ENCODE peak calls at places on chromosomes 3 and 15, in ten cellular contexts. F is ovary, Q is uterus, L is keratinocyte, K is left ventricle myocardium inferior, C is HepG2, Z is HCT116, D is breast epithelium, I is cardiac muscle cell, B is spleen. E is an unnamed sample.
A peak's percentile ranks its signal among the peaks of the same experiment; 100 is the strongest.

GRCh38 chr3:40623567-40623966 is 98.8 kb downstream of the ZNF621 start:
- DNase-seq in B (peak; percentile 79), Z (no peak), L (peak; percentile 25), I (no peak), Q (no peak), D (no peak), K (no peak), C (no peak), F (no peak), E (peak; percentile 82)

GRCh38 chr15:71295242-71296031 is 180.2 kb downstream of the THSD4 start:
- DNase-seq in B (no peak), L (peak; percentile 99), I (no peak), Z (peak; percentile 100), C (peak; percentile 12), K (no peak), Q (peak; percentile 51), F (no peak), D (no peak), E (peak; percentile 68)

GRCh38 chr15:52789601-52790165 is 453 bp downstream of the ONECUT1 start:
- DNase-seq in B (no peak), L (no peak), I (peak; percentile 51), Q (no peak), C (no peak), Z (no peak), K (no peak), F (no peak), D (no peak), E (no peak)

GRCh38 chr3:190863119-190863465 is 598 bp upstream of the GMNC start:
- DNase-seq in K (no peak), D (no peak), F (no peak), B (no peak), Z (no peak), C (no peak), L (no peak), I (no peak), Q (no peak), E (no peak)

GRCh38 chr3:78101363-78101762 is 1061.5 kb downstream of the ROBO2 start:
- DNase-seq in C (no peak), Q (no peak), Z (no peak), D (no peak), I (no peak), F (no peak), K (no peak), L (no peak), B (no peak), E (no peak)

GRCh38 chr3:55329849-55330248 is 157.3 kb downstream of the WNT5A start:
- DNase-seq in L (no peak), Q (no peak), B (no peak), K (no peak), C (no peak), I (no peak), F (no peak), Z (no peak), D (no peak), E (peak; percentile 20)

GRCh38 chr3:60948488-60948887 is 302.8 kb downstream of the FHIT start:
- DNase-seq in K (no peak), Z (no peak), B (no peak), D (no peak), C (no peak), L (no peak), I (no peak), F (no peak), Q (no peak), E (no peak)

GRCh38 chr3:58688563-58688962 is 22.0 kb upstream of the FAM3D start:
- DNase-seq in Z (no peak), I (no peak), L (no peak), Q (no peak), F (no peak), K (no peak), B (no peak), D (no peak), C (no peak), E (no peak)

GRCh38 chr15:23472678-23473077 is 25.6 kb upstream of the GOLGA6L2 start:
- DNase-seq in Z (no peak), F (no peak), D (no peak), C (no peak), Q (no peak), I (no peak), B (no peak), K (no peak), L (no peak), E (no peak)

GRCh38 chr3:146705205-146705604 is 100.1 kb upstream of the PLSCR5 start:
- DNase-seq in Q (no peak), L (no peak), D (no peak), B (no peak), C (no peak), I (no peak), F (no peak), Z (no peak), K (no peak), E (no peak)

GRCh38 chr15:81111018-81111417 is 23.1 kb upstream of the CFAP161 start:
- DNase-seq in F (no peak), K (no peak), Z (no peak), C (no peak), Q (no peak), B (no peak), I (no peak), D (no peak), L (no peak), E (no peak)

GRCh38 chr3:141305436-141305835 is 62.9 kb upstream of the ZBTB38 start:
- DNase-seq in B (no peak), D (no peak), I (no peak), F (no peak), Q (no peak), K (no peak), L (no peak), Z (no peak), C (peak; percentile 24), E (no peak)

GRCh38 chr3:2540115-2540514 is 441.4 kb downstream of the CNTN4 start:
- DNase-seq in B (no peak), L (no peak), I (no peak), C (no peak), D (no peak), F (no peak), Q (no peak), Z (no peak), K (no peak), E (no peak)

GRCh38 chr3:64489361-64490044 is 198.3 kb downstream of the ADAMTS9 start:
- DNase-seq in Q (peak; percentile 42), F (peak; percentile 62), D (peak; percentile 62), C (no peak), L (no peak), B (no peak), Z (no peak), I (peak; percentile 91), K (no peak), E (no peak)

GRCh38 chr3:169760479-169760878 is 4.4 kb downstream of the TERC start:
- DNase-seq in D (no peak), C (no peak), Z (no peak), K (no peak), I (no peak), L (peak; percentile 25), F (no peak), Q (no peak), B (no peak), E (no peak)

GRCh38 chr15:73800662-73801345 is 47.7 kb upstream of the INSYN1 start:
- DNase-seq in B (peak; percentile 14), C (no peak), K (peak; percentile 83), I (no peak), L (no peak), Z (no peak), D (no peak), Q (peak; percentile 22), F (peak; percentile 34), E (no peak)

DNA sequence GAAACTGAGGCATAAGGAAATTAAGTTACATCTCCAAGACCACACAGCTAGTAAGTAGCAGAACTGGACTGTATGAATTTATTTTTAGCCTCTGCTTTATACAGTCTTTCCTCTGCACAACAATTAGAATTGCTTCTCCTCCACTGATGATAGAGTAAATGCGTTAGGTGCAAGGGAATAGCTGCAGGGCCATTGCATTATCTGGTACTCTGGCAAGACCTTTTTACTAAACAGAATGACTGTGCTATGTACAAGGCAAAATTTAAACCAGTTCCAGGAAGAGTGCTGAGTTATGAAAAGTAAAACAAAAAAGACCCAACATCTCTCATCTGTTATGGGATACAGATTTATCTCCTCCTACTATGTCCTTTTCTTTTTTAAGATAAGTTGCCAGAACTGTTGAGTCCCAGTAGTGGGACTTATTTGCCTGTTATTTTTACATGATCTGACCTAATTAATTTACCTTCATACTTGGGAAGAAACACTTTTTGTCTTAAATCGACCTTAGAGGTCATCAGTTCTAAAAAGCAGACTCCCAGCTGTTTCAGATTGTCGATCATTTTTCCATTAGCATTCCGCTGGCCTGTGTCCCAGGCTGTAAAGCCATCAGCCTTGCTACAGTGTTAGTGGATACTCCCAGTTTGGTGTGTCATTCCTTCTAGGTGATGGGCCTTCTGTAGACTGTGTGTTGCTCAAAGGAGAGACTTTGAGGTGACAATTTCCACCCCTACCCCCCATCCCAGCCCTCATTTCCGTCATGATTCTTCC is 147.5 kb upstream of the NUDT16 start:
- DNase-seq in D (no peak), B (no peak), K (no peak), Z (no peak), I (no peak), F (no peak), C (no peak), L (no peak), Q (no peak), E (no peak)
- H3K4me1 ChIP-seq in D (no peaks in the 10 kb centered on the region), B (no peaks in the 10 kb centered on the region), K (no peaks in the 10 kb centered on the region), Z (no peaks in the 10 kb centered on the region), I (no peaks in the 10 kb centered on the region), F (no peaks in the 10 kb centered on the region), C (no peaks in the 10 kb centered on the region), L (no peaks in the 10 kb centered on the region), Q (no peaks in the 10 kb centered on the region), E (no peaks in the 10 kb centered on the region)

GRCh38 chr3:71441217-71441924 is 142.2 kb downstream of the FOXP1 start:
- DNase-seq in I (no peak), B (no peak), K (peak; percentile 36), F (no peak), C (no peak), L (no peak), Z (no peak), D (no peak), Q (no peak), E (no peak)
- H3K4me1 ChIP-seq in I (peaks cover 5% of the 10 kb centered on the region), B (peaks cover 51% of the 10 kb centered on the region), K (peaks cover 65% of the 10 kb centered on the region), F (peaks cover 3% of the 10 kb centered on the region), C (no peaks in the 10 kb centered on the region), L (peaks cover 59% of the 10 kb centered on the region), Z (no peaks in the 10 kb centered on the region), D (peaks cover 25% of the 10 kb centered on the region), Q (no peaks in the 10 kb centered on the region), E (no peaks in the 10 kb centered on the region)

GRCh38 chr3:71513495-71513894 is 70.0 kb downstream of the FOXP1 start:
- DNase-seq in F (no peak), Z (no peak), Q (no peak), I (no peak), K (no peak), C (no peak), L (no peak), D (no peak), B (no peak), E (no peak)
- H3K4me1 ChIP-seq in F (peaks cover 9% of the 10 kb centered on the region), Z (peaks cover 5% of the 10 kb centered on the region), Q (peaks cover 6% of the 10 kb centered on the region), I (peaks cover 15% of the 10 kb centered on the region), K (peaks cover 21% of the 10 kb centered on the region), C (peaks cover 25% of the 10 kb centered on the region), L (peaks cover 14% of the 10 kb centered on the region), D (no peaks in the 10 kb centered on the region), B (peaks cover 7% of the 10 kb centered on the region), E (no peaks in the 10 kb centered on the region)

DNA sequence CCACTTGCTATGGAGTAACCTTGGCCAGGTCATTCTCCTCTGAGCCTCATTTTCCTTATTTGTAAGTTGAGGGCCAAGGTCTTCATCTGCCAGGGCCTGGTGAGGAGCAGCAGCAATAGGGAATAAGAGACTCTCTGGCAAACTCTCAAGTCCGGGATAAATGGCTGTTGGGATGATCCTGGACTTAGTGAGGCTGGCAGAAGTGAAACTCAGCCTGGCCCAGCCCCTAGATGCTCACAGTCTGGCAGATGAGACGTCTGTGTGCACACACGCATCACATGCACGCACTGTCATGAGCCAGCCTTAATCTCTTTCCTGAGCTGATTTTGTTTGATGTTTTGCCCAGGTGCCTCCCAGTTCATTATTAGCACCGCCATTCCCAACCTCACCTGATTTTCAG is 26.8 kb downstream of the SLC6A6 start:
- DNase-seq in D (no peak), B (no peak), Z (no peak), F (no peak), C (no peak), L (no peak), I (no peak), Q (no peak), K (no peak), E (no peak)
- H3K4me1 ChIP-seq in D (peaks cover 10% of the 10 kb centered on the region), B (peaks cover 86% of the 10 kb centered on the region), Z (peaks cover 53% of the 10 kb centered on the region), F (peaks cover 20% of the 10 kb centered on the region), C (peaks cover 54% of the 10 kb centered on the region), L (peaks cover 30% of the 10 kb centered on the region), I (peaks cover 11% of the 10 kb centered on the region), Q (no peaks in the 10 kb centered on the region), K (peaks cover 95% of the 10 kb centered on the region), E (peaks cover 95% of the 10 kb centered on the region)

E was measured in PC-9.